ENCODE peak calls at places on chromosomes 4 and X, in four cellular contexts. One of them, this sample, is unnamed.

GRCh38 chr4:101279377-101279871 is 67.9 kb downstream of the PPP3CA start:
- DNase-seq in HepG2: no peak
- DNase-seq in NB4: peak
- DNase-seq in GM12878: no peak
- DNase-seq in this sample: no peak

GRCh38 chrX:133053854-133054565 is 42.9 kb downstream of the USP26 start:
- DNase-seq in HepG2: no peak
- DNase-seq in NB4: no peak
- DNase-seq in GM12878: no peak
- DNase-seq in this sample: no peak

GRCh38 chr4:74675673-74676279 is 118.5 kb downstream of the BTC start:
- DNase-seq in HepG2: peak
- DNase-seq in NB4: peak
- DNase-seq in GM12878: no peak
- DNase-seq in this sample: peak

GRCh38 chrX:49171752-49172279 is at the start of gene PLP2:
- DNase-seq in HepG2: no peak
- DNase-seq in NB4: peak
- DNase-seq in GM12878: no peak
- DNase-seq in this sample: no peak

GRCh38 chrX:20571611-20572010 is 304.9 kb upstream of the RPS6KA3 start:
- DNase-seq in HepG2: no peak
- DNase-seq in NB4: peak
- DNase-seq in GM12878: no peak
- DNase-seq in this sample: no peak

GRCh38 chr4:25437951-25438350 is 60.9 kb downstream of the ANAPC4 start:
- DNase-seq in HepG2: no peak
- DNase-seq in NB4: no peak
- DNase-seq in GM12878: no peak
- DNase-seq in this sample: no peak

GRCh38 chr4:99755223-99755944 is 61.2 kb upstream of the DAPP1 start:
- DNase-seq in HepG2: no peak
- DNase-seq in NB4: no peak
- DNase-seq in GM12878: no peak
- DNase-seq in this sample: no peak

GRCh38 chr4:26433556-26433955 is 56.7 kb downstream of the CCKAR start:
- DNase-seq in HepG2: no peak
- DNase-seq in NB4: no peak
- DNase-seq in GM12878: no peak
- DNase-seq in this sample: no peak

GRCh38 chrX:63784902-63785692 is at the start of gene ARHGEF9:
- DNase-seq in HepG2: no peak
- DNase-seq in NB4: no peak
- DNase-seq in GM12878: no peak
- DNase-seq in this sample: no peak

GRCh38 chrX:151031365-151031975 is 48.3 kb downstream of the HMGB3 start:
- DNase-seq in HepG2: no peak
- DNase-seq in NB4: no peak
- DNase-seq in GM12878: no peak
- DNase-seq in this sample: no peak
- TF ChIP-seq MAX in HepG2: no peak
- TF ChIP-seq MAX in NB4: no peak
- TF ChIP-seq MAX in GM12878: no peak
- TF ChIP-seq MAX in this sample: no peak

GRCh38 chr4:148054275-148054674 is 322.4 kb downstream of the ARHGAP10 start:
- DNase-seq in HepG2: no peak
- DNase-seq in NB4: peak
- DNase-seq in GM12878: no peak
- DNase-seq in this sample: no peak

GRCh38 chr4:148051403-148051802 is 319.5 kb downstream of the ARHGAP10 start:
- DNase-seq in HepG2: no peak
- DNase-seq in NB4: no peak
- DNase-seq in GM12878: no peak
- DNase-seq in this sample: no peak

GRCh38 chr4:148055844-148056243 is 324.0 kb downstream of the ARHGAP10 start:
- DNase-seq in HepG2: no peak
- DNase-seq in NB4: no peak
- DNase-seq in GM12878: no peak
- DNase-seq in this sample: no peak

GRCh38 chr4:148052448-148052847 is 320.6 kb downstream of the ARHGAP10 start:
- DNase-seq in HepG2: no peak
- DNase-seq in NB4: no peak
- DNase-seq in GM12878: no peak
- DNase-seq in this sample: no peak

GRCh38 chr4:148053298-148054003 is 321.6 kb downstream of the ARHGAP10 start:
- DNase-seq in HepG2: no peak
- DNase-seq in NB4: no peak
- DNase-seq in GM12878: no peak
- DNase-seq in this sample: no peak
- TF ChIP-seq MAX in HepG2: no peak
- TF ChIP-seq MAX in NB4: no peak
- TF ChIP-seq MAX in GM12878: no peak
- TF ChIP-seq MAX in this sample: no peak

GRCh38 chr4:52954771-52955170 is 92.7 kb downstream of the RASL11B start:
- DNase-seq in HepG2: no peak
- DNase-seq in NB4: no peak
- DNase-seq in GM12878: no peak
- DNase-seq in this sample: no peak
- TF ChIP-seq MAX in HepG2: no peak
- TF ChIP-seq MAX in NB4: no peak
- TF ChIP-seq MAX in GM12878: no peak
- TF ChIP-seq MAX in this sample: no peak

GRCh38 chr4:110553197-110553596 is 69.7 kb downstream of the PITX2 start:
- DNase-seq in HepG2: no peak
- DNase-seq in NB4: no peak
- DNase-seq in GM12878: no peak
- DNase-seq in this sample: no peak

GRCh38 chr4:110544594-110544993 is 68.6 kb downstream of the ENPEP start:
- DNase-seq in HepG2: no peak
- DNase-seq in NB4: no peak
- DNase-seq in GM12878: no peak
- DNase-seq in this sample: no peak

GRCh38 chr4:110550260-110550659 is 72.6 kb downstream of the PITX2 start:
- DNase-seq in HepG2: no peak
- DNase-seq in NB4: no peak
- DNase-seq in GM12878: no peak
- DNase-seq in this sample: no peak
- TF ChIP-seq MAX in HepG2: no peak
- TF ChIP-seq MAX in NB4: no peak
- TF ChIP-seq MAX in GM12878: no peak
- TF ChIP-seq MAX in this sample: no peak

GRCh38 chr4:12555011-12555410 is 929.1 kb downstream of the RAB28 start:
- DNase-seq in HepG2: no peak
- DNase-seq in NB4: peak
- DNase-seq in GM12878: no peak
- DNase-seq in this sample: no peak
- TF ChIP-seq MAX in HepG2: no peak
- TF ChIP-seq MAX in NB4: no peak
- TF ChIP-seq MAX in GM12878: no peak
- TF ChIP-seq MAX in this sample: no peak

DNA sequence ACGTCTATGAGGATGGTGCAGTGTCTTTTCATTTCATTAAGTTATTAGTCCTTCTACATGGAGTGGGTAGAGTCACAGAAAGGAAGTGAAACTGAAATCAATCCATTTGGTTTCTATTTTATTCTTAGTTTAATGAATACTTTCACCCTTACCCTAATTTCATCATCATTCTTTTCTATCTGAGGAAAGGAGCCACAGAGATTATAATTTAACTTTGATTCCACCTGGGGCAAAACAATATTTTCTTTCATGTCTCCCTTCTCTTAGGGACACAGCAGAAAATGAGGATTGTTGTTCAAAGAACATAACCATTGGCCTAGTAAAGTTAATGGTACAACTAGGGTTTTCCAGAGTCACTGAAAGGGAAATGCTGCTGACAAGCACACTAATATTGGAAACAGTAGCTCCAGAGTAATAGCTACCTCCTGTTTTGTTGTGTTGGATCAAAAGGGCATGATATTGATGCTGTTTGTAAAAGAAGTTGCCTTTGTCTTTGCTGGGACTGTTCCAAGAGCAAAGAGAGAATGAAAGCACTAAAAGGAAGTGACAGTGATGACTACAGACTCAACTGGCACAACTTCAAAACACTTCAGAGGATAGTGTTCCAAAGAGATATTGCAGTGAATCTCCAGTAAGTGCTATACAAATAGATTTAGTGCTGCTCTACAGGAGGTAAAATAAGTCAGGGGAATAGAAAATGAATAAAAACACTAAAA is 247.1 kb upstream of the PITX2 start:
- DNase-seq in HepG2: no peak
- DNase-seq in NB4: no peak
- DNase-seq in GM12878: peak
- DNase-seq in this sample: peak
- TF ChIP-seq MAX in HepG2: no peak
- TF ChIP-seq MAX in NB4: no peak
- TF ChIP-seq MAX in GM12878: no peak
- TF ChIP-seq MAX in this sample: no peak